ENCODE peak calls at places on chromosomes 13 and 19, in four cellular contexts. J, S, B and L are unnamed samples.
A peak's percentile ranks its signal among the peaks of the same experiment; 100 is the strongest.

GRCh38 chr19:52527954-52528326 is 472 bp downstream of the ZNF808 start:
- DNase-seq in S (no peak), J (no peak), B (no peak), L (no peak)

GRCh38 chr13:47114030-47114429 is 217.2 kb upstream of the HTR2A start:
- DNase-seq in S (no peak), J (no peak), B (no peak), L (no peak)

GRCh38 chr13:19864018-19864338 is 529 bp upstream of the ZMYM5 start:
- DNase-seq in S (no peak), B (no peak), J (no peak), L (no peak)

GRCh38 chr19:35206379-35206778 is 22.2 kb downstream of the FAM187B start:
- DNase-seq in J (no peak), S (no peak), B (peak; percentile 52), L (no peak)

GRCh38 chr13:92802776-92803175 is 423.8 kb upstream of the GPC6 start:
- DNase-seq in S (no peak), B (no peak), J (no peak), L (no peak)

GRCh38 chr19:6587093-6587820 is 3.7 kb downstream of the CD70 start:
- DNase-seq in B (no peak), S (no peak), J (no peak), L (no peak)

GRCh38 chr13:44212633-44213387 is 160.8 kb upstream of the SERP2 start:
- DNase-seq in S (no peak), B (no peak), J (no peak), L (no peak)

GRCh38 chr19:6030214-6030507 is 52.2 kb upstream of the RANBP3 start:
- DNase-seq in S (no peak), J (no peak), B (no peak), L (no peak)

GRCh38 chr19:34350161-34350561 is 14.8 kb upstream of the GPI start:
- DNase-seq in S (no peak), J (no peak), B (no peak), L (no peak)

GRCh38 chr19:5251096-5252065 is 89.2 kb downstream of the PTPRS start:
- DNase-seq in B (no peak), S (no peak), J (no peak), L (no peak)

DNA sequence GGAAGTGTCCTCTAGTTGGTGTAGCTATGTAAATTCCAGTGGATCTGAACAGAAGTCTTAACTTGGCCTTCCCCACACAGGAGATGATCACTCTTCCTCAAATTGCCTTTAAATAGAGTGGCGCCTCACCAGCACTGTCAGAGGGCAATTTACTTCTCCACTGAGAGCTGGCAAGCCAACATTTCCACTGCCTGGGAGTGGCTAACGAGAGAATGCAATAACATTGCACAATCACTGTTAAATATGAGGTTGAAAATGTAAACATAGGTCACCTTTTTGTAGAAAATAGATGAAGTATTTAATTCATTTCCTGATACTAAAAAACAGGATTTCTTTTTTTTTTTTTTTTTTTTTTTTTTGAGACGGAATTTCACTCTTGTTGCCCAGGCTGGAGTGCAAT is 55.4 kb upstream of the UBL3 start:
- DNase-seq in J (no peak), B (no peak), S (peak; percentile 24), L (no peak)
- TF ChIP-seq YY1 in J (no peak), B (no peak), S (no peak), L (no peak)

GRCh38 chr19:44232867-44233266 is 20.5 kb downstream of the ZNF227 start:
- DNase-seq in J (no peak), S (no peak), B (no peak), L (no peak)

GRCh38 chr19:44236384-44236783 is 23.3 kb upstream of the ZNF233 start:
- DNase-seq in S (no peak), B (no peak), J (no peak), L (no peak)
- H3K9me3 ChIP-seq in S (no peaks in the 10 kb centered on the region), B (peaks cover 14% of the 10 kb centered on the region), J (peaks cover 14% of the 10 kb centered on the region), L (no peaks in the 10 kb centered on the region)

DNA sequence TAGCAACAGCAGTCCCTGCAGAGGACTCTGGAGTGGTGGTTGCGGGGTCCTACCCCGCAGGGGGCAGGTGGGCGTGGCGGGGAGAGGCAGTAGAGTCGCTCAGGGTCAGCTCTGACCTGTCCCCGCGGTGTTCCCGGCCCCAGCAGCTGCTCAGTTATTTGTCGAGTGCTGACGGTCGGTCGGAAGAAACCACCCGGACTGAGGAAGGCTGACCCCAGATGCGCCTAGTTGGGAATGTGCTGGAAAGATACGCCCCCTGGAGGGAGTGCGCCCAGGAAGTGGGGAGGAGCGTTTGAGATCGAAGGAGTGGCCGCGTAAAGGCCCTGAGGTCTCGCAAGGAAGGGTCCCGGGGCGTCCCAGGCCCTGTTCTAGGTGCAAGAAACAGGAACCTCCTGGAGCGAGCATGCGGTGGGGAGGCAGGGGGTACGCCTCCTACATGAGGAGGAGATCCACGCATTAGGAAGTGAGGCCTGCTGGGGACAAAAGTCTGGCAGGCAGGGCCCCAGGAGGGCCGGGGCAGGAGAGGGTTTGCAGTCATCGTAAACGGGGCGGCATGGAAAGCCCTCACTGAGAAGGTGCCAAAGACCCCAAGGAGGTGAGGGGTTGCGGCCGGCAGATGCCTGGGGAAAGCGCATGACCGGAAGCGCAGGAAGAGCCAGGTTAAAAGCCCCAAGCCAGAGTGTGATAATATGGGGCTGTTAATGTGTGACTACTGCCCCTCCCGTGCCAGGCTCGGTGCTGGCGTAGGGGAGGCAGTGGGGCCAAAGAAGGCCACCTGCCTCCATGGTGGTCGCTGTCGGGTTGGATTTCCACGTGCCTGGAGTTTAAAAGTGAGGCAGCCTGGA is 9.1 kb downstream of the CCDC8 start:
- DNase-seq in S (peak; percentile 69), J (no peak), B (no peak), L (no peak)
- TF ChIP-seq SUZ12 in S (no peak), J (peak; percentile 62), B (no peak), L (no peak)

GRCh38 chr19:39415111-39416046 is 2.9 kb downstream of the PLEKHG2 start:
- DNase-seq in J (no peak), S (no peak), B (no peak), L (no peak)

GRCh38 chr19:39412100-39412866 is at the start of gene PLEKHG2:
- DNase-seq in S (peak; percentile 98), B (peak; percentile 99), J (peak; percentile 99), L (peak; percentile 97)

GRCh38 chr19:39412867-39413268 is 399 bp downstream of the PLEKHG2 start:
- DNase-seq in J (no peak), B (no peak), S (no peak), L (no peak)

GRCh38 chr19:39413269-39413902 is 917 bp downstream of the PLEKHG2 start:
- DNase-seq in S (no peak), B (no peak), J (no peak), L (no peak)

GRCh38 chr19:39413903-39414608 is 1.6 kb downstream of the PLEKHG2 start:
- DNase-seq in B (no peak), J (no peak), S (peak; percentile 32), L (no peak)
- TF ChIP-seq YY1 in B (no peak), J (no peak), S (no peak), L (no peak)